ENCODE peak calls at places on chromosomes 11 and 22, in seven cellular contexts. One of them, this sample, is unnamed. For H3K4me1, the result is how much of the 10 kb centered on the place peaks cover.

GRCh38 chr11:128279861-128280260 is 307.5 kb downstream of the ETS1 start:
- DNase-seq in CD4-positive, alpha-beta memory T cell: no peak
- DNase-seq in HAP-1: no peak
- DNase-seq in testis: no peak
- DNase-seq in adrenal gland: no peak
- DNase-seq in CD8-positive, alpha-beta memory T cell: no peak
- DNase-seq in pancreas: no peak
- DNase-seq in this sample: no peak

GRCh38 chr11:14312736-14313438 is 46.1 kb downstream of the RRAS2 start:
- DNase-seq in CD4-positive, alpha-beta memory T cell: no peak
- DNase-seq in HAP-1: no peak
- DNase-seq in testis: no peak
- DNase-seq in adrenal gland: no peak
- DNase-seq in CD8-positive, alpha-beta memory T cell: no peak
- DNase-seq in pancreas: no peak
- DNase-seq in this sample: no peak

GRCh38 chr11:126112547-126112946 is 49.9 kb upstream of the CDON start:
- DNase-seq in CD4-positive, alpha-beta memory T cell: no peak
- DNase-seq in HAP-1: no peak
- DNase-seq in testis: no peak
- DNase-seq in adrenal gland: no peak
- DNase-seq in CD8-positive, alpha-beta memory T cell: no peak
- DNase-seq in pancreas: no peak
- DNase-seq in this sample: no peak

GRCh38 chr11:57900315-57900714 is 123.4 kb upstream of the OR9Q1 start:
- DNase-seq in CD4-positive, alpha-beta memory T cell: no peak
- DNase-seq in HAP-1: no peak
- DNase-seq in testis: no peak
- DNase-seq in adrenal gland: no peak
- DNase-seq in CD8-positive, alpha-beta memory T cell: no peak
- DNase-seq in pancreas: no peak
- DNase-seq in this sample: no peak

GRCh38 chr11:15484398-15484797 is 369.7 kb downstream of the INSC start:
- DNase-seq in CD4-positive, alpha-beta memory T cell: no peak
- DNase-seq in HAP-1: no peak
- DNase-seq in testis: no peak
- DNase-seq in adrenal gland: no peak
- DNase-seq in CD8-positive, alpha-beta memory T cell: no peak
- DNase-seq in pancreas: no peak
- DNase-seq in this sample: no peak

GRCh38 chr22:25490869-25491268 is 73.6 kb upstream of the GRK3 start:
- DNase-seq in CD4-positive, alpha-beta memory T cell: no peak
- DNase-seq in HAP-1: no peak
- DNase-seq in testis: no peak
- DNase-seq in adrenal gland: no peak
- DNase-seq in CD8-positive, alpha-beta memory T cell: no peak
- DNase-seq in pancreas: no peak
- DNase-seq in this sample: no peak

GRCh38 chr11:111565111-111565720 is 24.7 kb downstream of the LAYN start:
- DNase-seq in CD4-positive, alpha-beta memory T cell: peak
- DNase-seq in HAP-1: peak
- DNase-seq in testis: peak
- DNase-seq in adrenal gland: peak
- DNase-seq in CD8-positive, alpha-beta memory T cell: peak
- DNase-seq in pancreas: peak
- DNase-seq in this sample: peak

GRCh38 chr11:86916330-86916729 is 38.9 kb downstream of the FZD4 start:
- DNase-seq in CD4-positive, alpha-beta memory T cell: no peak
- DNase-seq in HAP-1: no peak
- DNase-seq in testis: no peak
- DNase-seq in adrenal gland: no peak
- DNase-seq in CD8-positive, alpha-beta memory T cell: no peak
- DNase-seq in pancreas: no peak
- DNase-seq in this sample: peak

GRCh38 chr11:128194226-128194625 is 393.1 kb downstream of the ETS1 start:
- DNase-seq in CD4-positive, alpha-beta memory T cell: no peak
- DNase-seq in HAP-1: no peak
- DNase-seq in testis: no peak
- DNase-seq in adrenal gland: no peak
- DNase-seq in CD8-positive, alpha-beta memory T cell: no peak
- DNase-seq in pancreas: no peak
- DNase-seq in this sample: no peak

GRCh38 chr11:72890881-72891280 is 76.7 kb downstream of the ATG16L2 start:
- DNase-seq in CD4-positive, alpha-beta memory T cell: no peak
- DNase-seq in HAP-1: no peak
- DNase-seq in testis: no peak
- DNase-seq in adrenal gland: no peak
- DNase-seq in CD8-positive, alpha-beta memory T cell: no peak
- DNase-seq in pancreas: no peak
- DNase-seq in this sample: no peak

DNA sequence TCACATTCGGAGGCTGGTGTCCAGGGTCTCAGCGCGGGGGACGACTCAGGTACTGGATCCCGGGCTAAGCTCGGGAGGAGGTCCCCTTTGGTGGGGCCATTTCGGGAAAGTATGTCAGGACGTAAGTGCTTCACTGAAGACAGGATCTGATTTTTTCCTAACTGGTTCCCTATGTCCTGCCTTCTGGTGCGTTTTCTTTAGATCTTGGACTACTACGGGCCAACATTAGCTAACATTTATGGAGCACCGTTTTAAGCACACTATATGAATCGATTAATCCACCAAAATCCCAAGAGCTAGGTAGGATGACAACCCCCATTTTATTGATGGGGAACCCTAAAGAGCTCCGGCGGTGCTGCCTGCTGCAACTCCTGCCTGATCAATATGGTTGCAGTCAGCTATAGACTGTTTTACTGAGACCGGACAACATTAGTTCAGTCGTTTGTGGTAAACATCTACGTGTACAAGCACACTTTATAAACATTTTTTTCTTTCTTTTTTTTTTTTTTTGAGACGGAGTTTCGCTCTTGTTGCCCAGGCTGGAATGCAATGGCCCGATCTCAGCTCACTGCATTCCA is 17.0 kb upstream of the WDR74 start:
- DNase-seq in CD4-positive, alpha-beta memory T cell: no peak
- DNase-seq in HAP-1: no peak
- DNase-seq in testis: no peak
- DNase-seq in adrenal gland: no peak
- DNase-seq in CD8-positive, alpha-beta memory T cell: no peak
- DNase-seq in pancreas: no peak
- DNase-seq in this sample: no peak
- H3K4me1 ChIP-seq in CD4-positive, alpha-beta memory T cell: half or more
- H3K4me1 ChIP-seq in HAP-1: under half
- H3K4me1 ChIP-seq in testis: under half
- H3K4me1 ChIP-seq in adrenal gland: under half
- H3K4me1 ChIP-seq in CD8-positive, alpha-beta memory T cell: under half
- H3K4me1 ChIP-seq in pancreas: under half
- H3K4me1 ChIP-seq in this sample: under half

GRCh38 chr11:67369801-67370284 is 3.6 kb downstream of the CLCF1 start:
- DNase-seq in CD4-positive, alpha-beta memory T cell: no peak
- DNase-seq in HAP-1: no peak
- DNase-seq in testis: no peak
- DNase-seq in adrenal gland: no peak
- DNase-seq in CD8-positive, alpha-beta memory T cell: no peak
- DNase-seq in pancreas: no peak
- DNase-seq in this sample: no peak

GRCh38 chr11:67367836-67368227 is 5.6 kb downstream of the CLCF1 start:
- DNase-seq in CD4-positive, alpha-beta memory T cell: no peak
- DNase-seq in HAP-1: no peak
- DNase-seq in testis: no peak
- DNase-seq in adrenal gland: no peak
- DNase-seq in CD8-positive, alpha-beta memory T cell: no peak
- DNase-seq in pancreas: no peak
- DNase-seq in this sample: no peak

GRCh38 chr11:67367014-67367835 is 6.2 kb downstream of the CLCF1 start:
- DNase-seq in CD4-positive, alpha-beta memory T cell: no peak
- DNase-seq in HAP-1: no peak
- DNase-seq in testis: no peak
- DNase-seq in adrenal gland: no peak
- DNase-seq in CD8-positive, alpha-beta memory T cell: no peak
- DNase-seq in pancreas: no peak
- DNase-seq in this sample: no peak

GRCh38 chr11:67369275-67369674 is 4.1 kb downstream of the CLCF1 start:
- DNase-seq in CD4-positive, alpha-beta memory T cell: no peak
- DNase-seq in HAP-1: no peak
- DNase-seq in testis: no peak
- DNase-seq in adrenal gland: no peak
- DNase-seq in CD8-positive, alpha-beta memory T cell: no peak
- DNase-seq in pancreas: no peak
- DNase-seq in this sample: no peak

DNA sequence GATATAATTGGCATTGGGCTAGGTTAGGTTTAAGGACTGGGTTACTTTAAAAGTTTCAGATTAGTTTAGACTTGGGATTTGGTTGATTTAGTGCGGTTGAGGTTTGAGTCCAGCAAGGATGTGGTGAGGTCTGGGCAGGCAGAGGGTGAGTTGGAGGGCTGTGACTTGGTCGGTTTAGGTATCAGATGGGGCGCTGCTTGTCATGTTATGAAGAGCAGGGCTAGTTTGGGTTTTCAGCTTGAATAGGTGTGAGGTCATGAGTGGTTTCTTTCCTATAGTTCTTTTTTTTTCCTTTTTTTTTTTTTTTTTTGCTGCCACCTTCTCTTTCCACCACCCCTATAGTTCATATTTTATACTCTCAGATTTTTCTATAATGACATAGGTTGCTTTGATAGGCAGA is 4.8 kb downstream of the CLCF1 start:
- DNase-seq in CD4-positive, alpha-beta memory T cell: no peak
- DNase-seq in HAP-1: no peak
- DNase-seq in testis: no peak
- DNase-seq in adrenal gland: no peak
- DNase-seq in CD8-positive, alpha-beta memory T cell: peak
- DNase-seq in pancreas: no peak
- DNase-seq in this sample: no peak
- H3K4me1 ChIP-seq in CD4-positive, alpha-beta memory T cell: half or more
- H3K4me1 ChIP-seq in HAP-1: under half
- H3K4me1 ChIP-seq in testis: under half
- H3K4me1 ChIP-seq in adrenal gland: under half
- H3K4me1 ChIP-seq in CD8-positive, alpha-beta memory T cell: half or more
- H3K4me1 ChIP-seq in pancreas: under half
- H3K4me1 ChIP-seq in this sample: under half

GRCh38 chr22:22032099-22032905 is 49.7 kb upstream of the TOP3B start:
- DNase-seq in CD4-positive, alpha-beta memory T cell: no peak
- DNase-seq in HAP-1: no peak
- DNase-seq in testis: no peak
- DNase-seq in adrenal gland: no peak
- DNase-seq in CD8-positive, alpha-beta memory T cell: no peak
- DNase-seq in pancreas: no peak
- DNase-seq in this sample: no peak

GRCh38 chr22:22032906-22033802 is 50.6 kb upstream of the TOP3B start:
- DNase-seq in CD4-positive, alpha-beta memory T cell: no peak
- DNase-seq in HAP-1: no peak
- DNase-seq in testis: no peak
- DNase-seq in adrenal gland: no peak
- DNase-seq in CD8-positive, alpha-beta memory T cell: no peak
- DNase-seq in pancreas: no peak
- DNase-seq in this sample: no peak

GRCh38 chr22:22030493-22031182 is 48.1 kb upstream of the TOP3B start:
- DNase-seq in CD4-positive, alpha-beta memory T cell: no peak
- DNase-seq in HAP-1: peak
- DNase-seq in testis: peak
- DNase-seq in adrenal gland: no peak
- DNase-seq in CD8-positive, alpha-beta memory T cell: no peak
- DNase-seq in pancreas: no peak
- DNase-seq in this sample: no peak

GRCh38 chr22:22031183-22031560 is 48.6 kb upstream of the TOP3B start:
- DNase-seq in CD4-positive, alpha-beta memory T cell: no peak
- DNase-seq in HAP-1: no peak
- DNase-seq in testis: no peak
- DNase-seq in adrenal gland: no peak
- DNase-seq in CD8-positive, alpha-beta memory T cell: no peak
- DNase-seq in pancreas: no peak
- DNase-seq in this sample: no peak

GRCh38 chr22:22031571-22031970 is 49.0 kb upstream of the TOP3B start:
- DNase-seq in CD4-positive, alpha-beta memory T cell: no peak
- DNase-seq in HAP-1: no peak
- DNase-seq in testis: no peak
- DNase-seq in adrenal gland: no peak
- DNase-seq in CD8-positive, alpha-beta memory T cell: no peak
- DNase-seq in pancreas: no peak
- DNase-seq in this sample: no peak
- H3K4me1 ChIP-seq in CD4-positive, alpha-beta memory T cell: under half
- H3K4me1 ChIP-seq in HAP-1: under half
- H3K4me1 ChIP-seq in testis: under half
- H3K4me1 ChIP-seq in adrenal gland: under half
- H3K4me1 ChIP-seq in CD8-positive, alpha-beta memory T cell: under half
- H3K4me1 ChIP-seq in pancreas: under half
- H3K4me1 ChIP-seq in this sample: under half

GRCh38 chr11:119339581-119340334 is 925 bp downstream of the C1QTNF5 start:
- DNase-seq in CD4-positive, alpha-beta memory T cell: no peak
- DNase-seq in HAP-1: no peak
- DNase-seq in testis: peak
- DNase-seq in adrenal gland: no peak
- DNase-seq in CD8-positive, alpha-beta memory T cell: no peak
- DNase-seq in pancreas: peak
- DNase-seq in this sample: no peak
- H3K4me1 ChIP-seq in CD4-positive, alpha-beta memory T cell: under half
- H3K4me1 ChIP-seq in HAP-1: under half
- H3K4me1 ChIP-seq in testis: under half
- H3K4me1 ChIP-seq in adrenal gland: under half
- H3K4me1 ChIP-seq in CD8-positive, alpha-beta memory T cell: under half
- H3K4me1 ChIP-seq in pancreas: under half
- H3K4me1 ChIP-seq in this sample: under half

GRCh38 chr11:13149991-13150390 is 127.6 kb upstream of the BMAL1 start:
- DNase-seq in CD4-positive, alpha-beta memory T cell: no peak
- DNase-seq in HAP-1: no peak
- DNase-seq in testis: no peak
- DNase-seq in adrenal gland: no peak
- DNase-seq in CD8-positive, alpha-beta memory T cell: no peak
- DNase-seq in pancreas: no peak
- DNase-seq in this sample: no peak

GRCh38 chr11:13140873-13141655 is 131.9 kb downstream of the RASSF10 start:
- DNase-seq in CD4-positive, alpha-beta memory T cell: no peak
- DNase-seq in HAP-1: no peak
- DNase-seq in testis: no peak
- DNase-seq in adrenal gland: no peak
- DNase-seq in CD8-positive, alpha-beta memory T cell: no peak
- DNase-seq in pancreas: peak
- DNase-seq in this sample: no peak

GRCh38 chr11:13143486-13144297 is 133.9 kb upstream of the BMAL1 start:
- DNase-seq in CD4-positive, alpha-beta memory T cell: no peak
- DNase-seq in HAP-1: no peak
- DNase-seq in testis: no peak
- DNase-seq in adrenal gland: no peak
- DNase-seq in CD8-positive, alpha-beta memory T cell: no peak
- DNase-seq in pancreas: no peak
- DNase-seq in this sample: no peak

GRCh38 chr11:13141731-13142724 is 132.9 kb downstream of the RASSF10 start:
- DNase-seq in CD4-positive, alpha-beta memory T cell: no peak
- DNase-seq in HAP-1: no peak
- DNase-seq in testis: peak
- DNase-seq in adrenal gland: no peak
- DNase-seq in CD8-positive, alpha-beta memory T cell: no peak
- DNase-seq in pancreas: no peak
- DNase-seq in this sample: no peak

DNA sequence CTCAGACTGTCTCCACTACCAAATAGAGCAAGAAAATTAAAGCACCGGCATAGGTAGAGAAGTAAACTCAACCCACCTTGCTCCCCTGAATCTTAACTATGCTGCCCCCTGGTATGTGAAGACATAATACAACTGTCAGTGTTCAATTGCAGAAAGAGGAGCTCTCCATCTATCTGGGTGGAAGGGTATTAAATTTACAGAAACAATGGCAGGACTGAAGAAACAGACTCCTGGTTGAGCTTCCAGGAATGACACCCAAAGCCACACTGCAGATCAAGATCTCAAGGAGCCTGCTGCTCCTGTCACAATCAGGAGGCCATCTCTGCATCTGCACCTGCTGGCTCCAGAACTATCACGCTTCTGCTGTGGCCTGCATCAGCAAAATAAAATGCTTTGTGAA is 132.1 kb upstream of the BMAL1 start:
- DNase-seq in CD4-positive, alpha-beta memory T cell: no peak
- DNase-seq in HAP-1: no peak
- DNase-seq in testis: no peak
- DNase-seq in adrenal gland: no peak
- DNase-seq in CD8-positive, alpha-beta memory T cell: no peak
- DNase-seq in pancreas: no peak
- DNase-seq in this sample: no peak
- H3K4me1 ChIP-seq in CD4-positive, alpha-beta memory T cell: under half
- H3K4me1 ChIP-seq in HAP-1: under half
- H3K4me1 ChIP-seq in testis: under half
- H3K4me1 ChIP-seq in adrenal gland: under half
- H3K4me1 ChIP-seq in CD8-positive, alpha-beta memory T cell: under half
- H3K4me1 ChIP-seq in pancreas: under half
- H3K4me1 ChIP-seq in this sample: under half